ENCODE peak calls at places on chromosomes 6 and 20, in ten cellular contexts. One of them, this sample, is unnamed. For H3K4me1, the result is how much of the 10 kb centered on the place peaks cover.

GRCh38 chr20:63655249-63655648 is 2.0 kb upstream of the STMN3 start:
- DNase-seq in CD8-positive, alpha-beta memory T cell: no peak
- DNase-seq in gastrocnemius medialis: no peak
- DNase-seq in lower lobe of right lung: no peak
- DNase-seq in A549: no peak
- DNase-seq in psoas muscle: no peak
- DNase-seq in uterus: no peak
- DNase-seq in spleen: no peak
- DNase-seq in prostate gland: no peak
- DNase-seq in thoracic aorta: no peak
- DNase-seq in this sample: no peak

GRCh38 chr6:13708679-13709261 is 2.9 kb downstream of the RANBP9 start:
- DNase-seq in CD8-positive, alpha-beta memory T cell: no peak
- DNase-seq in gastrocnemius medialis: no peak
- DNase-seq in lower lobe of right lung: no peak
- DNase-seq in A549: no peak
- DNase-seq in psoas muscle: no peak
- DNase-seq in uterus: no peak
- DNase-seq in spleen: no peak
- DNase-seq in prostate gland: no peak
- DNase-seq in thoracic aorta: no peak
- DNase-seq in this sample: no peak

GRCh38 chr6:108361312-108361932 is 66.6 kb downstream of the AFG1L start:
- DNase-seq in CD8-positive, alpha-beta memory T cell: no peak
- DNase-seq in gastrocnemius medialis: no peak
- DNase-seq in lower lobe of right lung: no peak
- DNase-seq in A549: no peak
- DNase-seq in psoas muscle: no peak
- DNase-seq in uterus: no peak
- DNase-seq in spleen: no peak
- DNase-seq in prostate gland: no peak
- DNase-seq in thoracic aorta: no peak
- DNase-seq in this sample: no peak

GRCh38 chr6:170497845-170498281 is 55.2 kb downstream of the PSMB1 start:
- DNase-seq in CD8-positive, alpha-beta memory T cell: no peak
- DNase-seq in gastrocnemius medialis: no peak
- DNase-seq in lower lobe of right lung: no peak
- DNase-seq in A549: no peak
- DNase-seq in psoas muscle: no peak
- DNase-seq in uterus: no peak
- DNase-seq in spleen: no peak
- DNase-seq in prostate gland: no peak
- DNase-seq in thoracic aorta: no peak
- DNase-seq in this sample: no peak

GRCh38 chr6:22600059-22600458 is 30.7 kb downstream of the HDGFL1 start:
- DNase-seq in CD8-positive, alpha-beta memory T cell: no peak
- DNase-seq in gastrocnemius medialis: no peak
- DNase-seq in lower lobe of right lung: no peak
- DNase-seq in A549: no peak
- DNase-seq in psoas muscle: no peak
- DNase-seq in uterus: no peak
- DNase-seq in spleen: no peak
- DNase-seq in prostate gland: no peak
- DNase-seq in thoracic aorta: no peak
- DNase-seq in this sample: no peak

GRCh38 chr6:121647905-121648304 is 212.5 kb downstream of the GJA1 start:
- DNase-seq in CD8-positive, alpha-beta memory T cell: no peak
- DNase-seq in gastrocnemius medialis: no peak
- DNase-seq in lower lobe of right lung: no peak
- DNase-seq in A549: no peak
- DNase-seq in psoas muscle: no peak
- DNase-seq in uterus: no peak
- DNase-seq in spleen: no peak
- DNase-seq in prostate gland: no peak
- DNase-seq in thoracic aorta: no peak
- DNase-seq in this sample: no peak

GRCh38 chr6:131948692-131949614 is 2.2 kb downstream of the CCN2 start:
- DNase-seq in CD8-positive, alpha-beta memory T cell: no peak
- DNase-seq in gastrocnemius medialis: peak
- DNase-seq in lower lobe of right lung: no peak
- DNase-seq in A549: no peak
- DNase-seq in psoas muscle: peak
- DNase-seq in uterus: peak
- DNase-seq in spleen: no peak
- DNase-seq in prostate gland: no peak
- DNase-seq in thoracic aorta: no peak
- DNase-seq in this sample: peak

GRCh38 chr6:11614534-11615213 is 77.1 kb downstream of the TMEM170B start:
- DNase-seq in CD8-positive, alpha-beta memory T cell: no peak
- DNase-seq in gastrocnemius medialis: no peak
- DNase-seq in lower lobe of right lung: no peak
- DNase-seq in A549: no peak
- DNase-seq in psoas muscle: no peak
- DNase-seq in uterus: no peak
- DNase-seq in spleen: no peak
- DNase-seq in prostate gland: no peak
- DNase-seq in thoracic aorta: no peak
- DNase-seq in this sample: no peak

GRCh38 chr6:21984551-21984950 is 312.3 kb downstream of the PRL start:
- DNase-seq in CD8-positive, alpha-beta memory T cell: no peak
- DNase-seq in gastrocnemius medialis: no peak
- DNase-seq in lower lobe of right lung: no peak
- DNase-seq in A549: no peak
- DNase-seq in psoas muscle: no peak
- DNase-seq in uterus: no peak
- DNase-seq in spleen: no peak
- DNase-seq in prostate gland: no peak
- DNase-seq in thoracic aorta: no peak
- DNase-seq in this sample: no peak

GRCh38 chr20:37911838-37912273 is 8.9 kb downstream of the VSTM2L start:
- DNase-seq in CD8-positive, alpha-beta memory T cell: no peak
- DNase-seq in gastrocnemius medialis: peak
- DNase-seq in lower lobe of right lung: no peak
- DNase-seq in A549: no peak
- DNase-seq in psoas muscle: peak
- DNase-seq in uterus: peak
- DNase-seq in spleen: no peak
- DNase-seq in prostate gland: no peak
- DNase-seq in thoracic aorta: no peak
- DNase-seq in this sample: peak

GRCh38 chr20:10412591-10413408 is 21.2 kb downstream of the MKKS start:
- DNase-seq in CD8-positive, alpha-beta memory T cell: no peak
- DNase-seq in gastrocnemius medialis: no peak
- DNase-seq in lower lobe of right lung: no peak
- DNase-seq in A549: peak
- DNase-seq in psoas muscle: no peak
- DNase-seq in uterus: no peak
- DNase-seq in spleen: no peak
- DNase-seq in prostate gland: no peak
- DNase-seq in thoracic aorta: no peak
- DNase-seq in this sample: no peak

GRCh38 chr20:3651204-3651970 is 11.8 kb downstream of the GFRA4 start:
- DNase-seq in CD8-positive, alpha-beta memory T cell: no peak
- DNase-seq in gastrocnemius medialis: no peak
- DNase-seq in lower lobe of right lung: no peak
- DNase-seq in A549: no peak
- DNase-seq in psoas muscle: no peak
- DNase-seq in uterus: no peak
- DNase-seq in spleen: no peak
- DNase-seq in prostate gland: no peak
- DNase-seq in thoracic aorta: no peak
- DNase-seq in this sample: no peak

GRCh38 chr20:58349586-58349985 is 39.4 kb upstream of the VAPB start:
- DNase-seq in CD8-positive, alpha-beta memory T cell: no peak
- DNase-seq in gastrocnemius medialis: no peak
- DNase-seq in lower lobe of right lung: no peak
- DNase-seq in A549: peak
- DNase-seq in psoas muscle: no peak
- DNase-seq in uterus: no peak
- DNase-seq in spleen: no peak
- DNase-seq in prostate gland: no peak
- DNase-seq in thoracic aorta: no peak
- DNase-seq in this sample: no peak

GRCh38 chr6:75268121-75268987 is 16.2 kb downstream of the TMEM30A start:
- DNase-seq in CD8-positive, alpha-beta memory T cell: no peak
- DNase-seq in gastrocnemius medialis: no peak
- DNase-seq in lower lobe of right lung: no peak
- DNase-seq in A549: no peak
- DNase-seq in psoas muscle: no peak
- DNase-seq in uterus: no peak
- DNase-seq in spleen: no peak
- DNase-seq in prostate gland: no peak
- DNase-seq in thoracic aorta: no peak
- DNase-seq in this sample: no peak

GRCh38 chr6:157381631-157382621 is 936 bp downstream of the ZDHHC14 start:
- DNase-seq in CD8-positive, alpha-beta memory T cell: peak
- DNase-seq in gastrocnemius medialis: peak
- DNase-seq in lower lobe of right lung: peak
- DNase-seq in A549: peak
- DNase-seq in psoas muscle: peak
- DNase-seq in uterus: peak
- DNase-seq in spleen: peak
- DNase-seq in prostate gland: peak
- DNase-seq in thoracic aorta: no peak
- DNase-seq in this sample: peak

GRCh38 chr20:62668441-62669027 is 26.2 kb downstream of the SLCO4A1 start:
- DNase-seq in CD8-positive, alpha-beta memory T cell: peak
- DNase-seq in gastrocnemius medialis: peak
- DNase-seq in lower lobe of right lung: no peak
- DNase-seq in A549: peak
- DNase-seq in psoas muscle: peak
- DNase-seq in uterus: peak
- DNase-seq in spleen: no peak
- DNase-seq in prostate gland: peak
- DNase-seq in thoracic aorta: no peak
- DNase-seq in this sample: peak

GRCh38 chr6:27297857-27298730 is 14.0 kb downstream of the POM121L2 start:
- DNase-seq in CD8-positive, alpha-beta memory T cell: no peak
- DNase-seq in gastrocnemius medialis: no peak
- DNase-seq in lower lobe of right lung: no peak
- DNase-seq in A549: no peak
- DNase-seq in psoas muscle: no peak
- DNase-seq in uterus: no peak
- DNase-seq in spleen: no peak
- DNase-seq in prostate gland: no peak
- DNase-seq in thoracic aorta: no peak
- DNase-seq in this sample: peak

GRCh38 chr20:34124469-34125249 is 12.6 kb upstream of the EIF2S2 start:
- DNase-seq in CD8-positive, alpha-beta memory T cell: no peak
- DNase-seq in gastrocnemius medialis: no peak
- DNase-seq in lower lobe of right lung: no peak
- DNase-seq in A549: no peak
- DNase-seq in psoas muscle: no peak
- DNase-seq in uterus: no peak
- DNase-seq in spleen: no peak
- DNase-seq in prostate gland: no peak
- DNase-seq in thoracic aorta: no peak
- DNase-seq in this sample: no peak

GRCh38 chr6:69097948-69098347 is 462.9 kb downstream of the ADGRB3 start:
- DNase-seq in CD8-positive, alpha-beta memory T cell: no peak
- DNase-seq in gastrocnemius medialis: no peak
- DNase-seq in lower lobe of right lung: no peak
- DNase-seq in A549: no peak
- DNase-seq in psoas muscle: no peak
- DNase-seq in uterus: no peak
- DNase-seq in spleen: no peak
- DNase-seq in prostate gland: no peak
- DNase-seq in thoracic aorta: no peak
- DNase-seq in this sample: no peak

GRCh38 chr6:79949235-79949634 is 1.9 kb upstream of the ELOVL4 start:
- DNase-seq in CD8-positive, alpha-beta memory T cell: peak
- DNase-seq in gastrocnemius medialis: peak
- DNase-seq in lower lobe of right lung: peak
- DNase-seq in A549: peak
- DNase-seq in psoas muscle: no peak
- DNase-seq in uterus: peak
- DNase-seq in spleen: no peak
- DNase-seq in prostate gland: peak
- DNase-seq in thoracic aorta: no peak
- DNase-seq in this sample: peak
- H3K4me3 ChIP-seq in CD8-positive, alpha-beta memory T cell: no peak
- H3K4me3 ChIP-seq in gastrocnemius medialis: no peak
- H3K4me3 ChIP-seq in lower lobe of right lung: no peak
- H3K4me3 ChIP-seq in A549: no peak
- H3K4me3 ChIP-seq in psoas muscle: no peak
- H3K4me3 ChIP-seq in uterus: no peak
- H3K4me3 ChIP-seq in spleen: no peak
- H3K4me3 ChIP-seq in prostate gland: no peak
- H3K4me3 ChIP-seq in thoracic aorta: no peak
- H3K4me3 ChIP-seq in this sample: no peak

GRCh38 chr20:48171071-48171470 is 385.8 kb upstream of the SULF2 start:
- DNase-seq in CD8-positive, alpha-beta memory T cell: no peak
- DNase-seq in gastrocnemius medialis: no peak
- DNase-seq in lower lobe of right lung: no peak
- DNase-seq in A549: no peak
- DNase-seq in psoas muscle: no peak
- DNase-seq in uterus: no peak
- DNase-seq in spleen: no peak
- DNase-seq in prostate gland: no peak
- DNase-seq in thoracic aorta: no peak
- DNase-seq in this sample: no peak
- H3K4me1 ChIP-seq in CD8-positive, alpha-beta memory T cell: under half
- H3K4me1 ChIP-seq in gastrocnemius medialis: under half
- H3K4me1 ChIP-seq in lower lobe of right lung: under half
- H3K4me1 ChIP-seq in A549: under half
- H3K4me1 ChIP-seq in psoas muscle: under half
- H3K4me1 ChIP-seq in uterus: under half
- H3K4me1 ChIP-seq in spleen: under half
- H3K4me1 ChIP-seq in prostate gland: under half
- H3K4me1 ChIP-seq in thoracic aorta: under half
- H3K4me1 ChIP-seq in this sample: under half

DNA sequence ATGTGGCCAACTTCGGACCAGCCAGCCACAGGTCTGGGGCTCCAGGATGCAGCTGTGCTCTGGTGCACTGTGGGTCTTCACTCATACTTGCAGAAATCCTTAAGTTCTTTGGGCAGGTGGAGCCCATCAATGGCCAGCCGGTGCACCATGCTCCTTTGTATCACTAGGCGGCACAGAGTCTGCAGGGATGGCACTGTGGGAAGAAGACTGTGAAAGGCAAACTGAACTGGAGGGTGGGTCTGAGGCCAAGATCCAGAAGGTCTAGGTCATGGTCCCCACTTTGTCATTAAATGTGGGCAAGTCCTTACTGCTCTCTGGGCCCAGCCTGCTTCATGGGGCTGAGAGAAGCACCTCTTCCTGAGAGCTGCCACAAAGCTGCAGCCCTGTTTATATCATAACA is 1.3 kb upstream of the SPATA25 start:
- DNase-seq in CD8-positive, alpha-beta memory T cell: no peak
- DNase-seq in gastrocnemius medialis: no peak
- DNase-seq in lower lobe of right lung: no peak
- DNase-seq in A549: no peak
- DNase-seq in psoas muscle: no peak
- DNase-seq in uterus: no peak
- DNase-seq in spleen: no peak
- DNase-seq in prostate gland: no peak
- DNase-seq in thoracic aorta: no peak
- DNase-seq in this sample: no peak
- H3K4me3 ChIP-seq in CD8-positive, alpha-beta memory T cell: no peak
- H3K4me3 ChIP-seq in gastrocnemius medialis: no peak
- H3K4me3 ChIP-seq in lower lobe of right lung: no peak
- H3K4me3 ChIP-seq in A549: no peak
- H3K4me3 ChIP-seq in psoas muscle: no peak
- H3K4me3 ChIP-seq in uterus: no peak
- H3K4me3 ChIP-seq in spleen: no peak
- H3K4me3 ChIP-seq in prostate gland: no peak
- H3K4me3 ChIP-seq in thoracic aorta: no peak
- H3K4me3 ChIP-seq in this sample: no peak

GRCh38 chr6:7238900-7239589 is 74.0 kb downstream of the SSR1 start:
- DNase-seq in CD8-positive, alpha-beta memory T cell: peak
- DNase-seq in gastrocnemius medialis: peak
- DNase-seq in lower lobe of right lung: peak
- DNase-seq in A549: peak
- DNase-seq in psoas muscle: peak
- DNase-seq in uterus: peak
- DNase-seq in spleen: peak
- DNase-seq in prostate gland: peak
- DNase-seq in thoracic aorta: peak
- DNase-seq in this sample: peak
- H3K4me1 ChIP-seq in CD8-positive, alpha-beta memory T cell: under half
- H3K4me1 ChIP-seq in gastrocnemius medialis: under half
- H3K4me1 ChIP-seq in lower lobe of right lung: half or more
- H3K4me1 ChIP-seq in A549: under half
- H3K4me1 ChIP-seq in psoas muscle: under half
- H3K4me1 ChIP-seq in uterus: under half
- H3K4me1 ChIP-seq in spleen: half or more
- H3K4me1 ChIP-seq in prostate gland: under half
- H3K4me1 ChIP-seq in thoracic aorta: under half
- H3K4me1 ChIP-seq in this sample: under half

This sample was measured in hepatocyte.